ENCODE peak calls at places on chromosomes 7 and 10, in ten cellular contexts. D is AG04450, Q is foreskin fibroblast, A is IMR-90, X is Panc1, I is PC-9, N is osteoblast, O is fibroblast of pulmonary artery, F is cardiac fibroblast, M is fibroblast of lung. H is an unnamed sample.

GRCh38 chr7:36155811-36156361 is 2.8 kb downstream of the EEPD1 start:
- DNase-seq in D (no peak), Q (no peak), A (peak), X (no peak), I (no peak), N (peak), O (no peak), F (peak), M (peak), H (peak)

GRCh38 chr10:79454259-79454658 is 8.8 kb upstream of the ZCCHC24 start:
- DNase-seq in D (peak), Q (peak), A (peak), X (no peak), I (no peak), N (no peak), O (peak), F (peak), M (peak), H (peak)

GRCh38 chr10:42975005-42975493 is 101.8 kb upstream of the RET start:
- DNase-seq in D (no peak), Q (no peak), A (no peak), X (no peak), I (no peak), N (no peak), O (no peak), F (no peak), M (no peak), H (no peak)

GRCh38 chr10:92419740-92420553 is 129.0 kb downstream of the MARCHF5 start:
- DNase-seq in D (no peak), Q (peak), A (peak), X (no peak), I (no peak), N (peak), O (peak), F (peak), M (peak), H (peak)

GRCh38 chr7:143418681-143419458 is 10.2 kb upstream of the EPHA1 start:
- DNase-seq in D (no peak), Q (no peak), A (no peak), X (no peak), I (no peak), N (no peak), O (no peak), F (no peak), M (no peak), H (no peak)

GRCh38 chr10:43857206-43857952 is 208.7 kb upstream of the ZNF32 start:
- DNase-seq in D (peak), Q (peak), A (peak), X (no peak), I (no peak), N (peak), O (peak), F (peak), M (peak), H (peak)

GRCh38 chr10:33421789-33422188 is 87.3 kb upstream of the NRP1 start:
- DNase-seq in D (peak), Q (peak), A (peak), X (no peak), I (no peak), N (peak), O (peak), F (peak), M (peak), H (peak)

GRCh38 chr10:14923972-14924371 is 29.9 kb downstream of the DCLRE1C start:
- DNase-seq in D (no peak), Q (no peak), A (no peak), X (no peak), I (no peak), N (no peak), O (no peak), F (no peak), M (no peak), H (no peak)

GRCh38 chr7:128115821-128116723 is 84.8 kb upstream of the LRRC4 start:
- DNase-seq in D (no peak), Q (no peak), A (no peak), X (no peak), I (no peak), N (peak), O (no peak), F (no peak), M (no peak), H (no peak)

GRCh38 chr7:48280100-48280499 is 108.8 kb downstream of the ABCA13 start:
- DNase-seq in D (peak), Q (no peak), A (peak), X (no peak), I (no peak), N (no peak), O (peak), F (no peak), M (peak), H (peak)

GRCh38 chr10:1228463-1228975 is 172.3 kb downstream of the WDR37 start:
- DNase-seq in D (no peak), Q (no peak), A (no peak), X (no peak), I (no peak), N (no peak), O (no peak), F (no peak), M (no peak), H (no peak)

GRCh38 chr10:130989670-130990247 is 321.8 kb downstream of the TCERG1L start:
- DNase-seq in D (no peak), Q (no peak), A (no peak), X (no peak), I (no peak), N (no peak), O (no peak), F (no peak), M (no peak), H (no peak)

GRCh38 chr7:136869991-136870798 is 1.7 kb downstream of the CHRM2 start:
- DNase-seq in D (no peak), Q (peak), A (peak), X (no peak), I (no peak), N (peak), O (no peak), F (peak), M (peak), H (peak)

GRCh38 chr7:136865777-136866176 is 2.7 kb upstream of the CHRM2 start:
- DNase-seq in D (no peak), Q (no peak), A (no peak), X (no peak), I (no peak), N (no peak), O (no peak), F (no peak), M (no peak), H (no peak)

GRCh38 chr7:136870799-136871487 is 2.5 kb downstream of the CHRM2 start:
- DNase-seq in D (no peak), Q (no peak), A (no peak), X (no peak), I (no peak), N (peak), O (no peak), F (no peak), M (peak), H (no peak)

GRCh38 chr7:136869006-136869961 is 832 bp downstream of the CHRM2 start:
- DNase-seq in D (no peak), Q (peak), A (peak), X (no peak), I (no peak), N (peak), O (no peak), F (no peak), M (peak), H (no peak)

DNA sequence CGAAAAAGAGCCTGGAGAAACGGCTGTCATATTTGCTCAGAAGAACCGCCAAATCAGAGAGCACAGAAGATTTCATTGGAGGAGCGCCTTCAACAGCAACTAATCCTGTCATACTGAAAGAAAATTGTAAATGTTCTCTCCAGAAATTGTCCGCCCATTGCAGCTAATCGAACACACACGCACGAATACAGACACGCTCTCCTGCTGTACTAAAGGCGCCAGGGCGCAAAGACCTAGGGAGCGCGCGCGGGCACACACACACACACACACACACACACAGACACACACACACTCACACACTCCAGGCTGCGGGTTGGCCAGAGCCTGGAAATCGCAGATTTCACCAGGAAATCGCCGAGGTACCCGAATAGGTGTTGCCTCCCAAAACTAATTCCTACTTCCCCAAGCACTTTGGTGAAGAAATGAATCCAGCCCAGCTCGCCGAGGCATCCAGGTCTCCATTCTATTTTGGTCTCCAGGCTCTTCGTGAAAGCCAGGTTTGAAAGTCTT is at the start of gene CHRM2:
- DNase-seq in D (peak), Q (peak), A (peak), X (no peak), I (no peak), N (peak), O (peak), F (peak), M (peak), H (peak)
- H3K4me3 ChIP-seq in D (peak), Q (peak), A (peak), X (no peak), I (no peak), N (peak), O (peak), F (no peak), M (peak), H (peak)

DNA sequence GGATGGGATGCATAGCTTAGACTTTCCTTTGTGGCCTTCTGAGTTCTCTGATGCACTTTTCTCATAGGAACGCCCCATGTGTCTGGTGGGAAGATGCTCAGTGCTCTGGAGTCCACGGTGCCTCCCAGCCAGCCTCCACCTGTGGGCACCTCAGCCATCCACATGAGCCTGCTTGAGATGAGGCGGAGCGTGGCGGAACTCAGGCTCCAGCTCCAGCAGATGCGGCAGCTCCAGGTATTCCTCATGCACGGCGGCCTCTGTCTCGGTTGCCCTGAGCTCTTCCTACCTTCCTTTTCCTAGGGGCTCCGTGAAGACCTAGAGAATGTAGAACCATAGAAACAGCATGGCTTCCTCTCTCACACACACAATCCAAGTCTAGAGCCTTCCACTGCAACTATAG is 222.4 kb downstream of the ARHGAP21 start:
- DNase-seq in D (no peak), Q (no peak), A (no peak), X (no peak), I (no peak), N (no peak), O (no peak), F (no peak), M (no peak), H (no peak)
- TF ChIP-seq CTCF in D (no peak), Q (no peak), A (no peak), X (no peak), I (no peak), N (no peak), O (no peak), F (no peak), M (no peak), H (no peak)

GRCh38 chr7:155276032-155276799 is 21.5 kb upstream of the INSIG1 start:
- DNase-seq in D (no peak), Q (no peak), A (no peak), X (no peak), I (no peak), N (no peak), O (no peak), F (no peak), M (no peak), H (no peak)

GRCh38 chr7:155278921-155279320 is 18.8 kb upstream of the INSIG1 start:
- DNase-seq in D (no peak), Q (no peak), A (no peak), X (no peak), I (no peak), N (no peak), O (no peak), F (no peak), M (no peak), H (no peak)

GRCh38 chr7:155276800-155277375 is 20.8 kb upstream of the INSIG1 start:
- DNase-seq in D (no peak), Q (no peak), A (no peak), X (no peak), I (no peak), N (no peak), O (no peak), F (no peak), M (no peak), H (no peak)

GRCh38 chr7:155279787-155280445 is 17.8 kb upstream of the INSIG1 start:
- DNase-seq in D (no peak), Q (no peak), A (no peak), X (no peak), I (no peak), N (no peak), O (no peak), F (no peak), M (no peak), H (no peak)

DNA sequence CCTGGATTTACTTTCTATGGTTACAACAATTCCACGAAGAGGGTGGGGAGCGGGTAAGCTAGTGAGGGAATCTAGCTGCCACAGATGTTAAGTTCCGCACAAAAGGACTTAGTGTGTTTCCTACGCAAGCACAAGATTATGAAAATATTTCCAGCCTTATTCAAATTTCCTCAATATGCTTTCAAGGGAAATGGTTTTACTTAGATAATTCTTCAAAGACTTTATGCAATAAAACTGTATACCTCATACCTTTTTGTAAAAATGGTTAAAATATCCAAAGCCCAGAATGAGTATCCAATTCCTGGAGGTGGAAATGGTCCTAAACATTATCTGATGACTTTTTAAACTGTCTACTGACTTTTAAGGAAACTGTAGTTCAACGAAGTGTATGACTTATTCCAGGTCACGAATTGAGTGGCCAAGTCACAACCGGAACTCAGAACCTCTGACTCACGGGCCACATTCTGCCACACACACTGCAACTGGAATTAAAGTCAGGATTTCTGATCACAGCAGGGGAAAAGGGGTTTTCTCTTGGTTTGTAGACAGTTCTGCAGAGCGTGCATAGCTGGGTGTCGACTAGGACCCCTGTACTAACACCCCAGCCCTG is 20.2 kb upstream of the INSIG1 start:
- DNase-seq in D (no peak), Q (no peak), A (no peak), X (no peak), I (no peak), N (peak), O (no peak), F (no peak), M (peak), H (no peak)
- H3K4me3 ChIP-seq in D (no peak), Q (no peak), A (no peak), X (no peak), I (no peak), N (no peak), O (no peak), F (no peak), M (no peak), H (no peak)

GRCh38 chr10:128863823-128864405 is 603.1 kb upstream of the MGMT start:
- DNase-seq in D (no peak), Q (no peak), A (no peak), X (no peak), I (no peak), N (no peak), O (no peak), F (no peak), M (no peak), H (no peak)

GRCh38 chr10:128863411-128863810 is 603.6 kb upstream of the MGMT start:
- DNase-seq in D (no peak), Q (no peak), A (no peak), X (no peak), I (no peak), N (no peak), O (no peak), F (no peak), M (no peak), H (no peak)

GRCh38 chr10:128867119-128867518 is 599.9 kb upstream of the MGMT start:
- DNase-seq in D (no peak), Q (no peak), A (no peak), X (no peak), I (no peak), N (no peak), O (no peak), F (no peak), M (no peak), H (no peak)

GRCh38 chr10:128865398-128865797 is 601.6 kb upstream of the MGMT start:
- DNase-seq in D (no peak), Q (no peak), A (no peak), X (no peak), I (no peak), N (no peak), O (no peak), F (no peak), M (no peak), H (no peak)

DNA sequence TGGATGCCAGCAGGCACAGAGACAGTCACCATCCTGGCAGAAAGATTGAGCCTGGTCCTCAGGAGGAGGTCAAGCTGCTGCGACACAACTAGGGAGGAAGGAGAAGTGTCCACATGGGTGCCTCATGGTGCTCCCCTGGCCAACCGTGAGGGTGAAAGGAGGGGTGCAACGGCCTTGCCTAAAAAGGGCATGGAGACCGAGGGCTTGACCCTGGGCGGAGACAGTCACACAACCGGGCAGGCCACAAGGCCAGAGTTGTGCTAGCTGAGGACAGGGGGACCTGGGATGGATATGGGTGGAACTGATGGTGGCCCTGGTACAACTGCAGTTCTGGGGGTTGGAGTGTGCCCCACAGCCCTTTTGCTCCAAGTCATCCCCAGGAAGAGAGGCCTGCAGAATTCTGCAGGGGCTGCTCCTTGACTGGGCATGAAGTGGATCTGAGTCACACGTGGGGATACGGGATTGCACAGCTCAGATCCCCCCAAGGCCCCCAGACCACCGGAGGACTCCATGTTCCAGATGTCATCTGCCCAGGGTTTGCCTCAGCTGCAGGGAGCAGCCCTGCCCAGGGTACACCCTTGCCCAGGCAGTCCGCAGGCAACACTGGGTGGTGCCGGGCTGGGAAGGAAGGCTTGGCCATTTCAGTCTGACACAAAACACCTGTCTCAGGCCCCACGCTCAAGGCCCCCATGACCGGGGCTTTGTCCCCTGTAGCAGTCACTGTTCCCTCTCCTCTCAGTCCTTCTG is 602.3 kb upstream of the MGMT start:
- DNase-seq in D (no peak), Q (no peak), A (no peak), X (no peak), I (no peak), N (no peak), O (no peak), F (no peak), M (no peak), H (no peak)
- TF ChIP-seq CTCF in D (no peak), Q (no peak), A (no peak), X (no peak), I (no peak), N (no peak), O (no peak), F (no peak), M (no peak), H (no peak)

DNA sequence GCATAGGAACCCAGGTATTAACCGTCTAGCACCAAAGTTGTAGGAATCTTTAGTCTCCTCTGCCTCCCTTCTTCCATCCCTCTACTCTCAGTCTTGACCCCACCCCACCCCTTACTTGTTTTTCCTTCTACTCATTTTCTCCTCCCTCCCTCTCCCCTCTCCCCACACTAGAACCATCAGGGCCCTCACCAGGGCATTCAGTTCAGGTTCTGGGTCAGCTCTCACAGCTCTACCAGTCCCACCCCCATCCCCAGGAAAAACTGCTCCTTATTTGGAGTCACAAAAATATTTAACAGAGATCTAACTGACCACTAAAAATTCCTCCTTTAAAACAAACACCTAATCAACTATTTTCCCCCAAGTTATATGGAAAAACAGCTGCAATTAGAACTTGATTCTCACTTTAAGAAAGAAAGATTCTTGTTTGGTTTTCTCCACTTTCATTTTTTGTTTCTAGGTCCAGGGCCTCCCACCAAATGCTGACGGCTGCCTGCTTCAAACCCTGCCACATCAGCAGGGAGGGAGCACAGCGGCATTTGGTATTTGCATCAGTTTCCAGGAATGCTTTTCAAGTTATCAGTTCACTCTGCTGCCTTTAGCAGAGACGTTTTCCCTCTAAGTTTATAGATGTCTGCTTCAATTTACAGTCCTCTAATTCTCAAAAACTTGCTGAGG is 2.8 kb upstream of the COL1A2 start:
- DNase-seq in D (peak), Q (peak), A (peak), X (no peak), I (no peak), N (no peak), O (peak), F (peak), M (peak), H (peak)
- H3K4me3 ChIP-seq in D (peak), Q (peak), A (no peak), X (no peak), I (no peak), N (peak), O (peak), F (peak), M (peak), H (peak)

DNA sequence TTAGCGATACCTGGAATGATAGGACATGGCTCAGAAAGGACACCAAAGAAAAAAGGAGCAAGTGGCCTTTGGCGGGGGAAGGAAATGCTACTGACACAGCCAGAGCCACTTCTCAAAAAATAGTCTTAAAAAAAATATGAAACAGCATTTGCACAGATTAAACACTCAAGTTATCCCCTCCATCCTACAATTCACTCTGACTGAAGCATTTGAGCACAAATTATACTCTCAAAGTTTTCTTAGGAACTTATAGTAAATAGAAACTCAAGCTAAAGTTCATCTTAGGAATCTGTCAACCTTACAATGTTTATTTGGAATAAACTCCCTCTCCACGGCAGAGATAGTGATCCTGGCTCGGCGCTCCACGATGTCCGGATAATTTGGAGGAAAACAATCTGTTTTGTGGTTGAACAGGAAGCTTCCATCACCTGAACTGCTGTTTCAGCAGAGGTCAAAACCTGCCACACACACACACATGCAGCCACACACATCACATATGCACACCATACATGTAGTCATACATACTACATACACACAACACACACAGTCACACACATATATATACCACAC is 79.8 kb downstream of the C7orf25 start:
- DNase-seq in D (no peak), Q (no peak), A (no peak), X (no peak), I (no peak), N (no peak), O (no peak), F (no peak), M (no peak), H (no peak)
- TF ChIP-seq CTCF in D (no peak), Q (no peak), A (no peak), X (peak), I (peak), N (no peak), O (no peak), F (no peak), M (no peak), H (no peak)

H was measured in AG10803.